ENCODE peak calls at places on chromosomes 5 and 9, in six cellular contexts. One of them, this sample, is unnamed.

GRCh38 chr9:134066923-134067851 is 639 bp downstream of the BRD3 start:
- DNase-seq in CD4-positive, alpha-beta T cell: peak
- DNase-seq in activated CD4-positive, alpha-beta T cell treated with anti-CD3 and anti-CD28 coated beads, Interleukin-2, amount 10 ng/mL, durations not matched to agents 7 days and 5 days: peak
- DNase-seq in gastrocnemius medialis: peak
- DNase-seq in GM23338: peak
- DNase-seq in NCI-H2081: no peak
- DNase-seq in this sample: no peak

GRCh38 chr9:116318463-116319271 is 165.1 kb downstream of the PAPPA start:
- DNase-seq in CD4-positive, alpha-beta T cell: no peak
- DNase-seq in activated CD4-positive, alpha-beta T cell treated with anti-CD3 and anti-CD28 coated beads, Interleukin-2, amount 10 ng/mL, durations not matched to agents 7 days and 5 days: no peak
- DNase-seq in gastrocnemius medialis: peak
- DNase-seq in GM23338: no peak
- DNase-seq in NCI-H2081: no peak
- DNase-seq in this sample: no peak

GRCh38 chr5:75513841-75514240 is 2.1 kb downstream of the POLK start:
- DNase-seq in CD4-positive, alpha-beta T cell: no peak
- DNase-seq in activated CD4-positive, alpha-beta T cell treated with anti-CD3 and anti-CD28 coated beads, Interleukin-2, amount 10 ng/mL, durations not matched to agents 7 days and 5 days: no peak
- DNase-seq in gastrocnemius medialis: no peak
- DNase-seq in GM23338: no peak
- DNase-seq in NCI-H2081: no peak
- DNase-seq in this sample: no peak

GRCh38 chr5:36635721-36636390 is 29.4 kb downstream of the SLC1A3 start:
- DNase-seq in CD4-positive, alpha-beta T cell: no peak
- DNase-seq in activated CD4-positive, alpha-beta T cell treated with anti-CD3 and anti-CD28 coated beads, Interleukin-2, amount 10 ng/mL, durations not matched to agents 7 days and 5 days: no peak
- DNase-seq in gastrocnemius medialis: no peak
- DNase-seq in GM23338: no peak
- DNase-seq in NCI-H2081: no peak
- DNase-seq in this sample: no peak

GRCh38 chr5:143275871-143276363 is 127.6 kb downstream of the NR3C1 start:
- DNase-seq in CD4-positive, alpha-beta T cell: no peak
- DNase-seq in activated CD4-positive, alpha-beta T cell treated with anti-CD3 and anti-CD28 coated beads, Interleukin-2, amount 10 ng/mL, durations not matched to agents 7 days and 5 days: no peak
- DNase-seq in gastrocnemius medialis: no peak
- DNase-seq in GM23338: no peak
- DNase-seq in NCI-H2081: no peak
- DNase-seq in this sample: no peak

GRCh38 chr5:177132504-177133118 is 962 bp upstream of the NSD1 start:
- DNase-seq in CD4-positive, alpha-beta T cell: peak
- DNase-seq in activated CD4-positive, alpha-beta T cell treated with anti-CD3 and anti-CD28 coated beads, Interleukin-2, amount 10 ng/mL, durations not matched to agents 7 days and 5 days: peak
- DNase-seq in gastrocnemius medialis: peak
- DNase-seq in GM23338: peak
- DNase-seq in NCI-H2081: no peak
- DNase-seq in this sample: peak

GRCh38 chr5:24364711-24365110 is 280.1 kb downstream of the CDH10 start:
- DNase-seq in CD4-positive, alpha-beta T cell: no peak
- DNase-seq in activated CD4-positive, alpha-beta T cell treated with anti-CD3 and anti-CD28 coated beads, Interleukin-2, amount 10 ng/mL, durations not matched to agents 7 days and 5 days: no peak
- DNase-seq in gastrocnemius medialis: no peak
- DNase-seq in GM23338: no peak
- DNase-seq in NCI-H2081: peak
- DNase-seq in this sample: no peak

GRCh38 chr5:139276426-139276825 is 17.1 kb upstream of the MATR3 start:
- DNase-seq in CD4-positive, alpha-beta T cell: no peak
- DNase-seq in activated CD4-positive, alpha-beta T cell treated with anti-CD3 and anti-CD28 coated beads, Interleukin-2, amount 10 ng/mL, durations not matched to agents 7 days and 5 days: no peak
- DNase-seq in gastrocnemius medialis: no peak
- DNase-seq in GM23338: no peak
- DNase-seq in NCI-H2081: no peak
- DNase-seq in this sample: no peak

GRCh38 chr5:61589961-61590360 is 257.9 kb downstream of the ZSWIM6 start:
- DNase-seq in CD4-positive, alpha-beta T cell: no peak
- DNase-seq in activated CD4-positive, alpha-beta T cell treated with anti-CD3 and anti-CD28 coated beads, Interleukin-2, amount 10 ng/mL, durations not matched to agents 7 days and 5 days: no peak
- DNase-seq in gastrocnemius medialis: no peak
- DNase-seq in GM23338: no peak
- DNase-seq in NCI-H2081: no peak
- DNase-seq in this sample: no peak

GRCh38 chr5:60540855-60541805 is 158.8 kb downstream of the DEPDC1B start:
- DNase-seq in CD4-positive, alpha-beta T cell: no peak
- DNase-seq in activated CD4-positive, alpha-beta T cell treated with anti-CD3 and anti-CD28 coated beads, Interleukin-2, amount 10 ng/mL, durations not matched to agents 7 days and 5 days: no peak
- DNase-seq in gastrocnemius medialis: no peak
- DNase-seq in GM23338: peak
- DNase-seq in NCI-H2081: no peak
- DNase-seq in this sample: no peak

GRCh38 chr5:154479944-154480750 is 2.1 kb upstream of the HAND1 start:
- DNase-seq in CD4-positive, alpha-beta T cell: no peak
- DNase-seq in activated CD4-positive, alpha-beta T cell treated with anti-CD3 and anti-CD28 coated beads, Interleukin-2, amount 10 ng/mL, durations not matched to agents 7 days and 5 days: no peak
- DNase-seq in gastrocnemius medialis: no peak
- DNase-seq in GM23338: peak
- DNase-seq in NCI-H2081: no peak
- DNase-seq in this sample: no peak